ENCODE peak calls at places on chromosomes 2 and 18, in five cellular contexts. One of them, this sample, is unnamed.

GRCh38 chr2:190972846-190973245 is 41.1 kb downstream of the STAT1 start:
- DNase-seq in suprapubic skin: no peak
- DNase-seq in prostate gland: no peak
- DNase-seq in tibial artery: no peak
- DNase-seq in spleen: no peak
- DNase-seq in this sample: no peak

GRCh38 chr2:177906041-177906718 is 166.4 kb downstream of the PDE11A start:
- DNase-seq in suprapubic skin: peak; percentile 66
- DNase-seq in prostate gland: no peak
- DNase-seq in tibial artery: no peak
- DNase-seq in spleen: peak; percentile 75
- DNase-seq in this sample: peak; percentile 96

GRCh38 chr2:152445375-152445774 is 110.4 kb downstream of the FMNL2 start:
- DNase-seq in suprapubic skin: no peak
- DNase-seq in prostate gland: no peak
- DNase-seq in tibial artery: no peak
- DNase-seq in spleen: no peak
- DNase-seq in this sample: no peak

GRCh38 chr2:112811841-112812306 is 24.7 kb downstream of the IL1B start:
- DNase-seq in suprapubic skin: no peak
- DNase-seq in prostate gland: no peak
- DNase-seq in tibial artery: no peak
- DNase-seq in spleen: no peak
- DNase-seq in this sample: no peak

GRCh38 chr2:206984206-206984605 is 44.9 kb downstream of the CPO start:
- DNase-seq in suprapubic skin: no peak
- DNase-seq in prostate gland: no peak
- DNase-seq in tibial artery: no peak
- DNase-seq in spleen: no peak
- DNase-seq in this sample: no peak

GRCh38 chr18:77078671-77079070 is 53.9 kb downstream of the MBP start:
- DNase-seq in suprapubic skin: no peak
- DNase-seq in prostate gland: no peak
- DNase-seq in tibial artery: no peak
- DNase-seq in spleen: peak; percentile 73
- DNase-seq in this sample: no peak

GRCh38 chr18:23593720-23594119 is 7.4 kb upstream of the NPC1 start:
- DNase-seq in suprapubic skin: no peak
- DNase-seq in prostate gland: no peak
- DNase-seq in tibial artery: no peak
- DNase-seq in spleen: no peak
- DNase-seq in this sample: no peak

GRCh38 chr2:23445450-23445868 is 60.5 kb downstream of the KLHL29 start:
- DNase-seq in suprapubic skin: no peak
- DNase-seq in prostate gland: no peak
- DNase-seq in tibial artery: no peak
- DNase-seq in spleen: no peak
- DNase-seq in this sample: no peak

GRCh38 chr2:226652388-226652787 is 147.2 kb downstream of the IRS1 start:
- DNase-seq in suprapubic skin: no peak
- DNase-seq in prostate gland: no peak
- DNase-seq in tibial artery: no peak
- DNase-seq in spleen: no peak
- DNase-seq in this sample: no peak

GRCh38 chr18:76491436-76491800 is 3.6 kb downstream of the ZNF516 start:
- DNase-seq in suprapubic skin: peak; percentile 81
- DNase-seq in prostate gland: peak; percentile 80
- DNase-seq in tibial artery: peak; percentile 78
- DNase-seq in spleen: peak; percentile 94
- DNase-seq in this sample: peak; percentile 91

GRCh38 chr2:96946625-96947024 is 39.8 kb downstream of the FAM178B start:
- DNase-seq in suprapubic skin: no peak
- DNase-seq in prostate gland: no peak
- DNase-seq in tibial artery: no peak
- DNase-seq in spleen: peak; percentile 51
- DNase-seq in this sample: no peak

GRCh38 chr18:5197032-5197434 is at the start of gene AKAIN1:
- DNase-seq in suprapubic skin: no peak
- DNase-seq in prostate gland: no peak
- DNase-seq in tibial artery: no peak
- DNase-seq in spleen: no peak
- DNase-seq in this sample: peak; percentile 89

GRCh38 chr2:72142743-72143440 is 4.8 kb downstream of the CYP26B1 start:
- DNase-seq in suprapubic skin: peak; percentile 87
- DNase-seq in prostate gland: peak; percentile 42
- DNase-seq in tibial artery: peak; percentile 91
- DNase-seq in spleen: peak; percentile 79
- DNase-seq in this sample: peak; percentile 83

GRCh38 chr2:16326736-16327300 is 338.8 kb downstream of the CYRIA start:
- DNase-seq in suprapubic skin: no peak
- DNase-seq in prostate gland: no peak
- DNase-seq in tibial artery: no peak
- DNase-seq in spleen: no peak
- DNase-seq in this sample: no peak

GRCh38 chr2:29109246-29109645 is 6.0 kb upstream of the CLIP4 start:
- DNase-seq in suprapubic skin: no peak
- DNase-seq in prostate gland: no peak
- DNase-seq in tibial artery: no peak
- DNase-seq in spleen: no peak
- DNase-seq in this sample: no peak
- H3K4me1 ChIP-seq in suprapubic skin: peaks cover 20% of the 10 kb centered on the region
- H3K4me1 ChIP-seq in prostate gland: no peaks in the 10 kb centered on the region
- H3K4me1 ChIP-seq in tibial artery: no peaks in the 10 kb centered on the region
- H3K4me1 ChIP-seq in spleen: peaks cover 5% of the 10 kb centered on the region
- H3K4me1 ChIP-seq in this sample: peaks cover 7% of the 10 kb centered on the region

GRCh38 chr2:43885233-43885632 is 46.5 kb downstream of the ABCG8 start:
- DNase-seq in suprapubic skin: no peak
- DNase-seq in prostate gland: no peak
- DNase-seq in tibial artery: no peak
- DNase-seq in spleen: no peak
- DNase-seq in this sample: no peak
- H3K4me3 ChIP-seq in suprapubic skin: no peak overlapping the region
- H3K4me3 ChIP-seq in prostate gland: no peak overlapping the region
- H3K4me3 ChIP-seq in tibial artery: no peak overlapping the region
- H3K4me3 ChIP-seq in spleen: no peak overlapping the region
- H3K4me3 ChIP-seq in this sample: no peak overlapping the region

DNA sequence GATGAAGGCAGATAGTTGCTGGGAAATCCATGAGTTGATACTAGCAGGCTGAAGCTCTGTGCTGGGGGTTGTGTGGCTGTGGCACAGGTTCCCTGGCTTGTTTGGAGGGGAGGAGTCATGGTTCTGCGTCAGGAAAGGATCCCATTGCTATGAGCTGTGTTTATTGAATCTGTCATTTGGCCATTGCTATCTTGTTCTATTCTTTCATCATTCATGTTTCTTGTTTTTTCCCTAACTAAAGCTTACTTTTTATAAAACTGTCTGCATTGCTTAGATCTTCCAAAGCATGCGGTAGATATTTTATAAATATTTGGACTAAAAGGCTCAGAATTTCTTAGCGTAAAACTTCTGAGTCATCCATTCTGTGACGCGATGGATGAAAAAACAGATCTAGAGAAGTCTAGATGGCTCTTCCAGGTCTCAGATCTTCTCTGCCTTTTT is 335.3 kb downstream of the PTPRM start:
- DNase-seq in suprapubic skin: no peak
- DNase-seq in prostate gland: no peak
- DNase-seq in tibial artery: peak; percentile 73
- DNase-seq in spleen: no peak
- DNase-seq in this sample: no peak
- H3K4me1 ChIP-seq in suprapubic skin: no peaks in the 10 kb centered on the region
- H3K4me1 ChIP-seq in prostate gland: no peaks in the 10 kb centered on the region
- H3K4me1 ChIP-seq in tibial artery: no peaks in the 10 kb centered on the region
- H3K4me1 ChIP-seq in spleen: no peaks in the 10 kb centered on the region
- H3K4me1 ChIP-seq in this sample: peaks cover 5% of the 10 kb centered on the region

DNA sequence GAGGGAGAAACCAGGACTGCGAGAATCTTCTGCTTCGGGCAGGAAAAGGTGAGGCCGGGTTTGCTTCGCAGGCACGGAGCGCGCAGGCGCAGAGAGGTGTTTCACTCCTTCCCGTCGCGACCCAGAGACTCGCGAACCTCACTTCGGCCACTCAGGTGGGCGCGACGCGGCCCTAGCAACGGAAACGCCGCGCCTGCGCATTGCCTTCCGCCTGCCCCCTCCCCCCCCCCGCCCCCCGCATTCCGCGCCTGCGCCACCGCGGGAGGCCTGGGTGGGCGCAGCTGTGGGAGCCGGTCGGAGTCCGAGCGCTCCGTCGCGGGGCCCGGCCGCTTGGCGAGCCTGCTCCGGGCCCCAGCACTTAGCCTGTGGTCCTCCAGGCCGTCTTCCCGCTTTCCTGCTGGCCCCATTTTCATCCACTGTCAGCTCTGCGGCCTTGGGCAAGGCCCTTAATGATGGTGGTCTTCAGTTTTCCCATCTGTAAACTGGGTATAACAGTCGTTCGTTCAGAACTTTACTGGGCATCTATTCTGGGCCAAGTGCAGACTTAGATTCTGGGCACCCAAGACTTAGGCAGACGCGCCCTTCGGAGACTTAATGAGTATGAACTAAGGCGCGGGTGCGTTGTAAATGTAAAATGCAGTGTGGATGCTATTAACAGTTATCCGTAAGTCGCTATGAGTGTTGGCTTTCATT is 62.1 kb upstream of the ACKR3 start:
- DNase-seq in suprapubic skin: no peak
- DNase-seq in prostate gland: peak; percentile 55
- DNase-seq in tibial artery: no peak
- DNase-seq in spleen: peak; percentile 83
- DNase-seq in this sample: peak; percentile 88
- H3K4me3 ChIP-seq in suprapubic skin: peak overlapping the region; percentile 48
- H3K4me3 ChIP-seq in prostate gland: peak overlapping the region; percentile 28
- H3K4me3 ChIP-seq in tibial artery: peak overlapping the region; percentile 55
- H3K4me3 ChIP-seq in spleen: peak overlapping the region; percentile 16
- H3K4me3 ChIP-seq in this sample: peak overlapping the region; percentile 82

GRCh38 chr18:12929477-12930083 is 18.2 kb upstream of the SEH1L start:
- DNase-seq in suprapubic skin: no peak
- DNase-seq in prostate gland: no peak
- DNase-seq in tibial artery: no peak
- DNase-seq in spleen: no peak
- DNase-seq in this sample: peak; percentile 13

GRCh38 chr18:12934454-12935071 is 13.2 kb upstream of the SEH1L start:
- DNase-seq in suprapubic skin: peak; percentile 85
- DNase-seq in prostate gland: peak; percentile 67
- DNase-seq in tibial artery: peak; percentile 85
- DNase-seq in spleen: peak; percentile 92
- DNase-seq in this sample: peak; percentile 94

GRCh38 chr18:12928149-12928548 is 19.7 kb upstream of the SEH1L start:
- DNase-seq in suprapubic skin: no peak
- DNase-seq in prostate gland: no peak
- DNase-seq in tibial artery: no peak
- DNase-seq in spleen: no peak
- DNase-seq in this sample: no peak

GRCh38 chr18:12933323-12933722 is 14.5 kb upstream of the SEH1L start:
- DNase-seq in suprapubic skin: no peak
- DNase-seq in prostate gland: no peak
- DNase-seq in tibial artery: no peak
- DNase-seq in spleen: no peak
- DNase-seq in this sample: no peak

DNA sequence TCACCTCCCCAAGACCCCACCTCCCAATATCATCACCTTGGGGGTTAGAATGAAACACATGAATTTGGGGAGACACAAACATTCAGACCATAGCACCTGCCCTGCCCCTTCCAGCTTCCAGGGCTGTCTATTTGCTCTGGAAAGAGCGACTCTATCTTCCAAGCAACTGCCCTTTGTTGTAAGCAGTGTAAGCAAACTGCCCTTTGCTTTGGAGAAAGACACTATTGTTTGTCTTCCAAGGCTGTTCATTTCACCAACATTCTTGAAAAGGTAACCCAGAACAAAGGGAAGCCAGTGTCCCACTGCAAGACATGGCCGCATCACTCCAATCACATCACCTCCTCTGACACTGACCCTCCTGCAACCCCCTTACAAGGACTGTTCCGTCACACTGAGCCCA is 16.9 kb upstream of the SEH1L start:
- DNase-seq in suprapubic skin: no peak
- DNase-seq in prostate gland: no peak
- DNase-seq in tibial artery: no peak
- DNase-seq in spleen: no peak
- DNase-seq in this sample: peak; percentile 17
- H3K4me1 ChIP-seq in suprapubic skin: peaks cover 5% of the 10 kb centered on the region
- H3K4me1 ChIP-seq in prostate gland: no peaks in the 10 kb centered on the region
- H3K4me1 ChIP-seq in tibial artery: no peaks in the 10 kb centered on the region
- H3K4me1 ChIP-seq in spleen: peaks cover 7% of the 10 kb centered on the region
- H3K4me1 ChIP-seq in this sample: no peaks in the 10 kb centered on the region

GRCh38 chr2:59195851-59196250 is 954.7 kb upstream of the FANCL start:
- DNase-seq in suprapubic skin: no peak
- DNase-seq in prostate gland: no peak
- DNase-seq in tibial artery: no peak
- DNase-seq in spleen: no peak
- DNase-seq in this sample: no peak
- H3K4me3 ChIP-seq in suprapubic skin: no peak overlapping the region
- H3K4me3 ChIP-seq in prostate gland: no peak overlapping the region
- H3K4me3 ChIP-seq in tibial artery: no peak overlapping the region
- H3K4me3 ChIP-seq in spleen: no peak overlapping the region
- H3K4me3 ChIP-seq in this sample: no peak overlapping the region

GRCh38 chr2:241818229-241818942 is 9.4 kb downstream of the NEU4 start:
- DNase-seq in suprapubic skin: peak; percentile 56
- DNase-seq in prostate gland: no peak
- DNase-seq in tibial artery: peak; percentile 60
- DNase-seq in spleen: peak; percentile 51
- DNase-seq in this sample: peak; percentile 17

GRCh38 chr2:241821460-241822263 is 12.7 kb downstream of the NEU4 start:
- DNase-seq in suprapubic skin: peak; percentile 56
- DNase-seq in prostate gland: no peak
- DNase-seq in tibial artery: peak; percentile 59
- DNase-seq in spleen: no peak
- DNase-seq in this sample: no peak

GRCh38 chr2:241820625-241821384 is 11.8 kb downstream of the NEU4 start:
- DNase-seq in suprapubic skin: peak; percentile 58
- DNase-seq in prostate gland: no peak
- DNase-seq in tibial artery: peak; percentile 62
- DNase-seq in spleen: no peak
- DNase-seq in this sample: peak; percentile 49

GRCh38 chr2:241818943-241819270 is 9.9 kb downstream of the NEU4 start:
- DNase-seq in suprapubic skin: peak; percentile 46
- DNase-seq in prostate gland: no peak
- DNase-seq in tibial artery: peak; percentile 37
- DNase-seq in spleen: peak; percentile 29
- DNase-seq in this sample: peak; percentile 9

DNA sequence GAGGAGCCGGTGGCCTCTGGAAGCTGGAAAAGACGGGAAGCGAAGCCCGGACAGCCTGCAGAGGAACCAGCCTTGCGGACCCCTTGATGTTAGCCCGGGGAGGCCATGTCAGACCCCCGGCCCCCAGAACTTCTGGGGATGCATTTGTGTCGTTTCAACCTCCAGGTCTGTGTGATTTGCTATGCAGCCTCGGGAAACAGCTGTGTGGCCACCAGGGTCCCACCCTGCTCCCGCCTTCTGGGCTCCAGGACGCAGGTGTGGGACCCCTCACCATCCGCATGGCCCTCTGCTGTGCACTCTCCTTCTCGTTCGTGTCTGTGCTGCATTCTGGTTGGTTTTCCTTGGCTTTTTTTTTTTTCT is 13.3 kb downstream of the NEU4 start:
- DNase-seq in suprapubic skin: no peak
- DNase-seq in prostate gland: no peak
- DNase-seq in tibial artery: no peak
- DNase-seq in spleen: no peak
- DNase-seq in this sample: no peak
- H3K4me1 ChIP-seq in suprapubic skin: no peaks in the 10 kb centered on the region
- H3K4me1 ChIP-seq in prostate gland: no peaks in the 10 kb centered on the region
- H3K4me1 ChIP-seq in tibial artery: no peaks in the 10 kb centered on the region
- H3K4me1 ChIP-seq in spleen: peaks cover 24% of the 10 kb centered on the region
- H3K4me1 ChIP-seq in this sample: no peaks in the 10 kb centered on the region

This sample was measured in endodermal cell.